ENCODE peak calls at places on chromosomes 16 and 17, in four cellular contexts. N is H1, Y is HCT116, X is K562. H is an unnamed sample.

GRCh38 chr17:6755731-6756184 is at the start of gene XAF1:
- DNase-seq in N (no peak), Y (no peak), X (no peak), H (peak)

GRCh38 chr17:13616031-13616430 is 14.3 kb upstream of the HS3ST3A1 start:
- DNase-seq in N (no peak), Y (no peak), X (no peak), H (no peak)

GRCh38 chr17:60766778-60767190 is 89.1 kb downstream of the BCAS3 start:
- DNase-seq in X (no peak), Y (no peak), N (no peak), H (no peak)

GRCh38 chr17:9645858-9646555 is 690 bp downstream of the USP43 start:
- DNase-seq in N (peak), X (peak), Y (peak), H (peak)

GRCh38 chr17:49195746-49196145 is 14.6 kb downstream of the GNGT2 start:
- DNase-seq in Y (no peak), N (no peak), X (no peak), H (no peak)

GRCh38 chr17:16977932-16978331 is 6.0 kb upstream of the TNFRSF13B start:
- DNase-seq in Y (no peak), X (no peak), N (peak), H (no peak)

GRCh38 chr17:321386-321941 is 31.1 kb downstream of the RPH3AL start:
- DNase-seq in Y (no peak), N (no peak), X (no peak), H (no peak)

GRCh38 chr16:10213748-10214147 is 31.5 kb upstream of the GRIN2A start:
- DNase-seq in Y (no peak), N (no peak), X (no peak), H (no peak)

GRCh38 chr17:77018504-77018903 is 122.3 kb upstream of the SEC14L1 start:
- DNase-seq in X (no peak), Y (no peak), N (no peak), H (no peak)

GRCh38 chr17:77022766-77023165 is 118.0 kb upstream of the SEC14L1 start:
- DNase-seq in Y (no peak), X (no peak), N (no peak), H (no peak)

GRCh38 chr17:77019955-77020379 is 120.8 kb upstream of the SEC14L1 start:
- DNase-seq in N (no peak), Y (no peak), X (no peak), H (no peak)

GRCh38 chr17:77025781-77026180 is 115.0 kb upstream of the SEC14L1 start:
- DNase-seq in N (no peak), X (no peak), Y (no peak), H (no peak)

DNA sequence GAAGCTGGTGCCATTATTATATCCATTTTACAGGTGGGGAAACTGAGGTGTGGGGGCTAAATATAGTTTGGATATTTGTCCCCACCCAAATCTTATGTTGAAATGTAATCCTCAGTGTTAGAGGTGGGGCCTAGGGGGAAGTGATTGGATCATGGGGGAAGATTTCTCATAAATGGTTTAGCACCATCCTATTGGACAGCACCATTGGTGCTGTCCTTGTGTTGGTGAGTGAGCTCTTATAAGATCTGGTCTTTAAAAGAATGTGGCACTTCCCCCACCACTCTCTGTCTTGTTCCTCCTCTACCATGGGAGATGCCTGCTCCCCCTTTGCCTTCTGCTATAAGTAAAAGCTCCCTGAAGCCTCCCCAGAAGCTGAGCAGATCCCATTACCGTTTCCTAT is 119.8 kb upstream of the SEC14L1 start:
- DNase-seq in X (no peak), N (no peak), Y (no peak), H (no peak)
- TF ChIP-seq JUND in X (no peak), N (no peak), Y (no peak), H (no peak)

DNA sequence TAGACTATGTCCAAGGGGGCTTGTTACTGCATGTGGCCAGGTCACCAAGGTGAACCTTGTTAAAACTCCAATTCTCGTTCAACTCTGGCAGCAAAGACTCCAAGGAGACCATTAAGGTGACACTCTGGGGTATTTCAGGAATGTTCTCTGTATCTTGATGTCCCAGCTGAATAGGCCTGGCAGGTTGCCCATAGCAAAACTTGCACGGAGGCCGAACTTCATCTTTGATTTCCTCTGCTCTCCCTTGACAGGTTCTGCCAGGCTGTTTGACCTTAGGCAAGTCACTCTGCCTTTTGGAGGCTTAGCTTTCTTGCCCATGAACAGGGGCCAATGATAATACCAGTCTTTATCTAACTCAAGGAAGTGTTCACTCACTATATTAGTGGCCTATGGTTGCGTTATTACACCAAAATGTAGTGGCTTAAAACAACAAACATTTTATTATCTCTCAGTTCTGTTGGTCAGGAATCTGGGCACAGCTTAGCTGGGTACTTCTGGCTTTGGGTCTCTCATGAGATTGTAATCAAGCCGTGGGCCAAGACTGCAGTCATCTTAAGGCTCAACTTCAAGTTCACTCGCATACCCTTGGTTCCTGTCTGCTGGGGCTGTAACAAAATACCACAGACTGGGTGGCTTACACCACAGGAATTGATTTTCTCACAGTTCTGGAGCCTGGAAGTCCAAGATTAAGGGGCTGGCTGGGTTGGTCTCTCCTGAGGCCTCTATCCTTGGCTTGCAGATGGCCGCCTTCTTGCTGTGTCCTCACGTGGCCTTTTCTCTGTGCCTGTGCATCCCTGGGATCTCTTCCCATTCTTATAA is 168.5 kb downstream of the UTP18 start:
- DNase-seq in N (no peak), Y (no peak), X (no peak), H (no peak)
- TF ChIP-seq JUND in N (no peak), Y (no peak), X (no peak), H (no peak)

DNA sequence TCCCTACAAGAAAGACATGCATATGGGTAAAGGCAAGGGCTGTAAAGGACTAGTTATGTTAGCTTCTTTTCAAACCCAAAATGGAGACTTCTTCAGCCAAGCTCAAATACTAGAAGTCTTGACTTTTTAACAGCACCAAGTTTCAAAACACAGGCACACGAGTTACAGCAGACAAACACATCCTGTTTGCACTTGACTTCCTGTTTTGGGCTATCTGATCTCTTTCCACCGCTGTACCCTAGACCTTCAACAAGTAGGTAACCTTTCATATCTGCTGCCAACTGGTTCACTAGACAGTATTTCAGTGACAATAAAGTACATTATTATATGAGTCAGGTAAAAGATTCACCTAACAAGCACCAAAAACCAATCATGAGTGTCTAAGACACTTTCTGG is 12.3 kb downstream of the RFFL start:
- DNase-seq in N (no peak), Y (no peak), X (no peak), H (no peak)
- TF ChIP-seq JUND in N (no peak), Y (no peak), X (peak), H (no peak)

GRCh38 chr17:55283256-55283965 is 18.7 kb downstream of the HLF start:
- DNase-seq in Y (no peak), N (no peak), X (no peak), H (no peak)
- TF ChIP-seq JUND in Y (no peak), N (no peak), X (no peak), H (no peak)

GRCh38 chr16:70778901-70779309 is 22.1 kb downstream of the VAC14 start:
- DNase-seq in N (peak), Y (peak), X (no peak), H (no peak)
- TF ChIP-seq JUND in N (no peak), Y (peak), X (no peak), H (no peak)

GRCh38 chr16:27460663-27461482 is 58.9 kb downstream of the IL21R start:
- DNase-seq in Y (no peak), X (no peak), N (no peak), H (no peak)

GRCh38 chr16:27460213-27460612 is 58.2 kb downstream of the IL21R start:
- DNase-seq in X (no peak), Y (no peak), N (no peak), H (no peak)

GRCh38 chr16:27458987-27459688 is 57.2 kb downstream of the IL21R start:
- DNase-seq in X (no peak), N (no peak), Y (no peak), H (no peak)

GRCh38 chr16:27455700-27456099 is 53.7 kb downstream of the IL21R start:
- DNase-seq in Y (no peak), N (no peak), X (no peak), H (no peak)

DNA sequence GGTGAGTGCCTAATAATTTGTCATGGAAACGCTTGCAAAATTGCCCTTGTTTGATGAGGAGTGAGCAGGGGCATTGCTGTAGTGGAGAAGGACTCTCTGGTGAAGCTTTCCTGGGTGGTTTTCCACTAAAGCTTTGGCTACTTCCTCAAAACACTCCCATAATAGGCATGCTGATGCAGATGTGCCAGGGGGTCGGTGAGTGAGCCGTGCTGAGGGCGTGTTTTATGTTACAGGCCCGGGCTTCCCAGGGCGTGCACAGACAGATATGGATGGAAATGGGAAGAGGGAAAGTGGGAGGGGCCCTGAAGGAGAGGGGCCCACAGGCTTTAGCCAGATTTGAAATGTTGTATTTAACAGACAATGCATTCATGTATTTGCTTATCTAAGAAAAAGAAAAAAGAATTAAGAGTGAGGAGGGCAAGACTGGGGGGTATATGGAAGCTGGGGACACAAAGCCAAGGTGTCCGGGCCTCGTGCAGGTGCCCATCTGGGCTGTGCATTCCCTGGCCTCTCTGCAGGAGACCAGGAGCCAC is 56.3 kb downstream of the IL21R start:
- DNase-seq in N (no peak), Y (no peak), X (no peak), H (no peak)
- TF ChIP-seq JUND in N (no peak), Y (no peak), X (no peak), H (no peak)

DNA sequence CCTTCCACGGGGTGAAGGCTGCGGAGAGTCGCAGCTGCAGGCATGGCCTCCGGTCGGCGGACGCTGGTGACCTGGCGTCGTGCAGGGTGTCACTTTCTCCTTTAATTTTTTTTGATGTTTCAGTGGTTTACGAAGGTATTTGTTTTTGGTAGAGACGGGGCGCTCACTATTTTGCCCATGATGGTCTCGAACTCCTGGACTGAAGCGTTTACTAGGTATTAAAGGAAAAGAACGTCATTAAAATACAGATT is 17.1 kb downstream of the ZNF213 start:
- DNase-seq in Y (no peak), N (no peak), X (no peak), H (no peak)
- TF ChIP-seq JUND in Y (no peak), N (no peak), X (no peak), H (no peak)